ENCODE peak calls at places on chromosomes 6 and 20, in ten cellular contexts. Z is A549; X is GM23248; P is effector memory CD4-positive, alpha-beta T cell; M is heart left ventricle; I is heart right ventricle; L is ovary; N is HepG2; K is transverse colon; R is aorta. B is an unnamed sample.

GRCh38 chr20:59438201-59438600 is 137.8 kb downstream of the EDN3 start:
- DNase-seq in M (no peak), I (no peak), P (no peak), X (no peak), L (no peak), R (no peak), K (no peak), Z (no peak), N (no peak), B (no peak)

GRCh38 chr6:150410906-150411305 is 42.1 kb downstream of the IYD start:
- DNase-seq in N (no peak), Z (no peak), K (no peak), X (peak; percentile 17), R (no peak), P (no peak), I (no peak), L (no peak), M (no peak), B (no peak)

GRCh38 chr6:131470549-131470948 is 102.5 kb upstream of the ARG1 start:
- DNase-seq in I (no peak), K (no peak), P (no peak), L (no peak), R (no peak), N (no peak), M (no peak), Z (no peak), X (peak; percentile 10), B (no peak)

GRCh38 chr6:145887969-145888368 is 73.4 kb upstream of the FBXO30 start:
- DNase-seq in K (no peak), X (peak; percentile 40), N (no peak), R (peak; percentile 42), Z (no peak), M (peak; percentile 26), P (no peak), L (no peak), I (peak; percentile 14), B (no peak)

GRCh38 chr6:154923199-154923869 is 71.8 kb upstream of the TIAM2 start:
- DNase-seq in I (no peak), P (no peak), N (no peak), R (no peak), Z (no peak), K (no peak), L (no peak), X (no peak), M (no peak), B (no peak)

GRCh38 chr6:43952746-43953145 is 174.5 kb downstream of the MRPL14 start:
- DNase-seq in X (no peak), M (no peak), P (no peak), L (no peak), R (no peak), N (peak; percentile 29), I (no peak), K (no peak), Z (no peak), B (peak; percentile 52)

GRCh38 chr20:17442588-17442987 is 88.6 kb downstream of the BFSP1 start:
- DNase-seq in M (no peak), R (no peak), K (no peak), L (no peak), I (no peak), N (peak; percentile 36), Z (no peak), X (no peak), P (no peak), B (no peak)

GRCh38 chr6:35294308-35294945 is 3.2 kb upstream of the DEF6 start:
- DNase-seq in R (no peak), I (no peak), X (peak; percentile 49), K (peak; percentile 45), M (no peak), L (no peak), N (peak; percentile 62), Z (peak; percentile 65), P (no peak), B (peak; percentile 24)

GRCh38 chr6:29965873-29966601 is 23.7 kb downstream of the HLA-A start:
- DNase-seq in N (peak; percentile 95), Z (peak; percentile 31), P (peak; percentile 51), K (peak; percentile 91), R (peak; percentile 95), M (peak; percentile 85), L (peak; percentile 51), I (peak; percentile 79), X (peak; percentile 58), B (peak; percentile 86)

GRCh38 chr20:15523431-15523830 is 1049.8 kb downstream of the KIF16B start:
- DNase-seq in Z (no peak), P (no peak), M (no peak), I (no peak), N (no peak), K (no peak), L (no peak), R (no peak), X (no peak), B (no peak)

GRCh38 chr6:53048431-53049195 is 16.6 kb upstream of the FBXO9 start:
- DNase-seq in R (no peak), M (no peak), I (no peak), X (peak; percentile 74), Z (no peak), N (peak; percentile 38), P (no peak), K (no peak), L (no peak), B (no peak)

GRCh38 chr20:3760980-3761379 is 6.6 kb downstream of the ADISSP start:
- DNase-seq in N (no peak), I (no peak), R (no peak), P (no peak), M (no peak), L (no peak), X (no peak), Z (no peak), K (no peak), B (no peak)

GRCh38 chr6:123801067-123801466 is 2.6 kb upstream of the NKAIN2 start:
- DNase-seq in N (no peak), M (no peak), I (no peak), P (no peak), K (no peak), X (no peak), R (no peak), Z (no peak), L (no peak), B (no peak)

DNA sequence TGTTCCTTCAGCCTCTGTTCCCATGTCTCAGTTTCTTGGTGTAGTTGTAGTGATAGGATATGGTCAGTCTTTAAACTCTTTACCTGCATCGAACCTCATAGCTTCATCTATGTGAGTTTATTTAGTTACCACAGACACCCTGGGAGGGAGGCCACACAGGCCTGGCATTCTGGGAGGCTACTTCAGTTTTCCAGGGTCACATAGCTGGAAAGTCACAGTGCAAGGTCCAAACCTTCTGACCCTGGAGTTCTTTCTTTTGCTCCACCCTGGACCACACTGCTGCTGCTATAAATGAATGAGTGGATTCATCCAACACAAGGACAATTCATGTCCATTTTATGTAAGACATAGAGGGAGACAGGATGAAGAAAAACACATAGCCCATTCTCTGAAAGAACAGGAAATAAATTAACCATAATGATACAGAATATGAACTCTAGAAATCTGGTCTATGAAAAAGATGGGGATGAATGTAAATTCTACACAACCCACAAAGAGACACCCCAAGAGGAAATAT is 60.8 kb downstream of the LAMA4 start:
- DNase-seq in X (no peak), K (no peak), N (peak; percentile 25), R (no peak), M (no peak), Z (no peak), P (no peak), I (no peak), L (no peak), B (no peak)
- H3K4me3 ChIP-seq in X (no peak overlapping the region), K (no peak overlapping the region), N (no peak overlapping the region), R (no peak overlapping the region), M (no peak overlapping the region), Z (no peak overlapping the region), P (no peak overlapping the region), I (no peak overlapping the region), L (no peak overlapping the region), B (no peak overlapping the region)

GRCh38 chr6:46220351-46221220 is 49.8 kb upstream of the ENPP5 start:
- DNase-seq in R (no peak), Z (no peak), I (no peak), M (no peak), X (no peak), P (no peak), L (no peak), K (no peak), N (no peak), B (no peak)

GRCh38 chr6:46219661-46220060 is 48.9 kb upstream of the ENPP5 start:
- DNase-seq in Z (no peak), P (no peak), M (no peak), I (no peak), R (no peak), K (no peak), X (no peak), L (no peak), N (no peak), B (no peak)

GRCh38 chr6:46216879-46217278 is 46.1 kb upstream of the ENPP5 start:
- DNase-seq in K (no peak), N (no peak), I (no peak), L (no peak), Z (no peak), X (no peak), R (no peak), M (no peak), P (no peak), B (no peak)

GRCh38 chr6:46217671-46218131 is 46.9 kb upstream of the ENPP5 start:
- DNase-seq in P (no peak), N (no peak), L (no peak), M (no peak), R (peak; percentile 69), Z (no peak), K (no peak), X (peak; percentile 7), I (no peak), B (peak; percentile 64)

GRCh38 chr6:46218457-46218856 is 47.7 kb upstream of the ENPP5 start:
- DNase-seq in M (no peak), P (no peak), Z (no peak), K (no peak), L (no peak), X (no peak), R (no peak), I (no peak), N (no peak), B (no peak)
- H3K27ac ChIP-seq in M (peak overlapping the region; percentile 7), P (no peak overlapping the region), Z (no peak overlapping the region), K (peak overlapping the region; percentile 5), L (no peak overlapping the region), X (no peak overlapping the region), R (peak overlapping the region; percentile 96), I (peak overlapping the region; percentile 18), N (no peak overlapping the region), B (no peak overlapping the region)

GRCh38 chr6:158812611-158813010 is 6.6 kb downstream of the EZR start:
- DNase-seq in L (no peak), M (no peak), R (no peak), I (no peak), Z (no peak), X (no peak), K (no peak), N (no peak), P (no peak), B (no peak)
- H3K4me1 ChIP-seq in L (peaks cover 17% of the 10 kb centered on the region), M (peaks cover 100% of the 10 kb centered on the region), R (no peaks in the 10 kb centered on the region), I (peaks cover 78% of the 10 kb centered on the region), Z (peaks cover 85% of the 10 kb centered on the region), X (peaks cover 27% of the 10 kb centered on the region), K (peaks cover 95% of the 10 kb centered on the region), N (peaks cover 87% of the 10 kb centered on the region), P (peaks cover 68% of the 10 kb centered on the region), B (peaks cover 19% of the 10 kb centered on the region)

DNA sequence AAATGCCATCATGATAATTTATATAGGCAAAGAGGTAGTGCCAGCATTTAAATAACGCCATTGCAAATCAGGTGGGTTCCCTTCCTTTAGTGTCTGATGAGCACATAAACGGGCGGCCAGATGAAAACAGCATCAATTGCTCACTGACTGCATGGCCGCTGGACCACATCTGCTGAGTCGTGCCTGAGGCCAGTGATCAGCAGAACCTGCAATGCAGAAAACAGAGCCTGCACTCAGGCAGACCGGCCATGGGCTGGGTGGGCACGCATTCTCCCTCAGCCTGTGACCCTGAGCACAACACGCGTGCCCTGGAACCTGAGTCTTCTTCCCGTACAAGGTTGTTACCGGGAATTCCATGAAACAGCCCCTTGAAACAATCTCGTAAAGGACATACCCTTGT is 144.0 kb upstream of the THBS2 start:
- DNase-seq in L (no peak), I (no peak), P (no peak), K (no peak), M (no peak), N (no peak), Z (no peak), R (no peak), X (peak; percentile 12), B (no peak)
- H3K4me3 ChIP-seq in L (no peak overlapping the region), I (no peak overlapping the region), P (no peak overlapping the region), K (no peak overlapping the region), M (no peak overlapping the region), N (no peak overlapping the region), Z (no peak overlapping the region), R (no peak overlapping the region), X (no peak overlapping the region), B (no peak overlapping the region)

B was measured in psoas muscle.